ENCODE peak calls at places on chromosome 22, in seven cellular contexts. Q is stimulated activated CD4-positive, alpha-beta T cell treated with anti-CD3 and anti-CD28 coated beads, Interleukin-4, amount 100 ng/mL, for 48 hours; R is iris pigment epithelial cell; W is A549; A is IMR-90; I is NCI-H2081; G is CD4-positive, CD25-positive, alpha-beta regulatory T cell. P is an unnamed sample.

GRCh38 chr22:18032455-18033101 is 8.2 kb upstream of the MICAL3 start:
- DNase-seq in Q (no peak), R (peak; percentile 43), W (peak; percentile 48), A (peak; percentile 83), I (no peak), G (no peak), P (no peak)

GRCh38 chr22:23128269-23129108 is 13.3 kb downstream of the RSPH14 start:
- DNase-seq in Q (peak; percentile 55), R (peak; percentile 81), W (peak; percentile 58), A (peak; percentile 84), I (peak; percentile 42), G (peak; percentile 62), P (peak; percentile 81)

GRCh38 chr22:36873614-36874308 is 13.0 kb downstream of the NCF4 start:
- DNase-seq in Q (peak; percentile 43), R (peak; percentile 66), W (peak; percentile 69), A (peak; percentile 45), I (peak; percentile 18), G (no peak), P (peak; percentile 50)

GRCh38 chr22:37166675-37167066 is 17.0 kb upstream of the IL2RB start:
- DNase-seq in Q (peak; percentile 76), R (peak; percentile 68), W (peak; percentile 84), A (peak; percentile 65), I (peak; percentile 35), G (peak; percentile 85), P (peak; percentile 86)

GRCh38 chr22:39472570-39473556 is 16.1 kb downstream of the MGAT3 start:
- DNase-seq in Q (no peak), R (peak; percentile 57), W (no peak), A (no peak), I (no peak), G (no peak), P (peak; percentile 57)

GRCh38 chr22:17769013-17769715 is 5.1 kb downstream of the BID start:
- DNase-seq in Q (no peak), R (no peak), W (no peak), A (no peak), I (no peak), G (no peak), P (no peak)

GRCh38 chr22:27796118-27796517 is 5.4 kb downstream of the MN1 start:
- DNase-seq in Q (no peak), R (no peak), W (no peak), A (no peak), I (no peak), G (no peak), P (no peak)

GRCh38 chr22:44734801-44735517 is 17.4 kb upstream of the ARHGAP8 start:
- DNase-seq in Q (no peak), R (no peak), W (no peak), A (no peak), I (no peak), G (no peak), P (no peak)

GRCh38 chr22:50713571-50714056 is 24.4 kb upstream of the ACR start:
- DNase-seq in Q (no peak), R (no peak), W (no peak), A (no peak), I (no peak), G (no peak), P (no peak)

GRCh38 chr22:30416843-30417242 is 8.7 kb upstream of the MTFP1 start:
- DNase-seq in Q (no peak), R (no peak), W (no peak), A (no peak), I (no peak), G (no peak), P (no peak)

GRCh38 chr22:19291218-19291579 is 320 bp downstream of the CLTCL1 start:
- DNase-seq in Q (peak; percentile 8), R (no peak), W (no peak), A (no peak), I (no peak), G (peak; percentile 20), P (peak; percentile 32)

GRCh38 chr22:38843201-38843715 is 570 bp downstream of the NPTXR start:
- DNase-seq in Q (peak; percentile 49), R (peak; percentile 69), W (peak; percentile 68), A (peak; percentile 81), I (peak; percentile 75), G (peak; percentile 58), P (peak; percentile 52)

GRCh38 chr22:35561796-35562526 is 21.3 kb downstream of the RASD2 start:
- DNase-seq in Q (peak; percentile 19), R (peak; percentile 88), W (peak; percentile 62), A (peak; percentile 84), I (no peak), G (no peak), P (peak; percentile 81)

GRCh38 chr22:35608088-35608487 is 9.0 kb downstream of the MB start:
- DNase-seq in Q (no peak), R (no peak), W (no peak), A (no peak), I (no peak), G (no peak), P (no peak)

GRCh38 chr22:26656896-26657851 is at the start of gene MIAT:
- DNase-seq in Q (peak; percentile 60), R (peak; percentile 54), W (no peak), A (peak; percentile 24), I (peak; percentile 61), G (peak; percentile 69), P (peak; percentile 79)

P was measured in H9.